ENCODE peak calls at places on chromosomes 7 and 10, in six cellular contexts. W is NCI-H1417, O is GF-D8, F is NCI-H1092, C is mesenteric fat pad, E is NCI-H2029 treated with DMSO at 0.1 percent for 48 hours. Z is an unnamed sample.

GRCh38 chr10:63140077-63140476 is 6.9 kb downstream of the NRBF2 start:
- DNase-seq in F (no peak), W (no peak), C (no peak), O (no peak), E (no peak), Z (no peak)

GRCh38 chr7:47953822-47954221 is 5.6 kb upstream of the PKD1L1 start:
- DNase-seq in F (no peak), C (no peak), O (no peak), W (no peak), E (no peak), Z (no peak)

GRCh38 chr7:43294080-43294630 is 181.7 kb downstream of the HECW1 start:
- DNase-seq in E (no peak), C (peak; percentile 53), F (no peak), O (no peak), W (no peak), Z (no peak)

GRCh38 chr7:81462672-81463071 is 307.2 kb downstream of the HGF start:
- DNase-seq in C (no peak), E (no peak), F (no peak), O (no peak), W (peak; percentile 30), Z (no peak)

GRCh38 chr10:110425684-110426293 is 71.9 kb upstream of the DUSP5 start:
- DNase-seq in E (no peak), O (no peak), W (no peak), F (no peak), C (no peak), Z (no peak)

GRCh38 chr10:117539271-117539876 is 3.2 kb upstream of the EMX2 start:
- DNase-seq in C (no peak), O (no peak), F (no peak), W (no peak), E (no peak), Z (peak; percentile 46)

GRCh38 chr10:35781643-35782035 is 139.5 kb upstream of the FZD8 start:
- DNase-seq in O (no peak), F (no peak), W (peak; percentile 18), E (no peak), C (no peak), Z (no peak)

GRCh38 chr10:132021046-132021445 is 39.3 kb upstream of the BNIP3 start:
- DNase-seq in F (no peak), E (no peak), W (no peak), C (no peak), O (no peak), Z (no peak)

GRCh38 chr7:36868727-36869411 is 144.6 kb upstream of the AOAH start:
- DNase-seq in F (no peak), W (no peak), O (no peak), C (no peak), E (no peak), Z (no peak)

GRCh38 chr10:124323145-124323725 is 95.5 kb downstream of the OAT start:
- DNase-seq in W (no peak), F (no peak), O (no peak), C (peak; percentile 49), E (no peak), Z (peak; percentile 38)

GRCh38 chr10:97827778-97828291 is 21.8 kb upstream of the GOLGA7B start:
- DNase-seq in O (no peak), W (no peak), C (no peak), E (no peak), F (no peak), Z (no peak)

GRCh38 chr10:131862548-131862947 is 38.3 kb upstream of the PPP2R2D start:
- DNase-seq in E (no peak), F (no peak), W (no peak), O (no peak), C (no peak), Z (no peak)

GRCh38 chr10:75962395-75963061 is 531.1 kb downstream of the LRMDA start:
- DNase-seq in C (no peak), O (no peak), W (no peak), F (no peak), E (no peak), Z (no peak)

GRCh38 chr7:110168010-110168409 is 922.9 kb upstream of the LRRN3 start:
- DNase-seq in F (no peak), E (no peak), O (no peak), W (no peak), C (no peak), Z (no peak)

GRCh38 chr7:129163875-129164544 is 19.5 kb downstream of the TSPAN33 start:
- DNase-seq in W (peak; percentile 69), O (no peak), E (peak; percentile 17), F (peak; percentile 35), C (no peak), Z (no peak)

GRCh38 chr10:132373241-132373955 is 23.6 kb upstream of the PWWP2B start:
- DNase-seq in O (no peak), C (no peak), W (no peak), F (no peak), E (no peak), Z (no peak)

GRCh38 chr10:74406006-74406405 is 255.0 kb downstream of the ADK start:
- DNase-seq in W (no peak), O (no peak), C (no peak), F (no peak), E (no peak), Z (no peak)

GRCh38 chr7:9890092-9890491 is 1083.6 kb upstream of the PHF14 start:
- DNase-seq in O (no peak), E (no peak), F (no peak), C (no peak), W (no peak), Z (no peak)

GRCh38 chr10:112953075-112953501 is 3.0 kb downstream of the TCF7L2 start:
- DNase-seq in O (no peak), E (no peak), F (no peak), C (no peak), W (no peak), Z (no peak)

GRCh38 chr7:30154111-30154587 is 19.4 kb downstream of the MTURN start:
- DNase-seq in O (peak; percentile 29), W (no peak), C (no peak), E (no peak), F (no peak), Z (no peak)

GRCh38 chr10:118504044-118504944 is 91.2 kb downstream of the PRLHR start:
- DNase-seq in C (no peak), E (no peak), O (no peak), W (peak; percentile 7), F (no peak), Z (no peak)

GRCh38 chr10:73892314-73893080 is 18.1 kb upstream of the CAMK2G start:
- DNase-seq in E (no peak), O (no peak), C (no peak), F (no peak), W (no peak), Z (no peak)

GRCh38 chr7:110983822-110984456 is 107.0 kb upstream of the LRRN3 start:
- DNase-seq in F (no peak), W (no peak), O (no peak), E (no peak), C (no peak), Z (no peak)

GRCh38 chr10:131424053-131424452 is 112.5 kb upstream of the TCERG1L start:
- DNase-seq in C (no peak), O (no peak), F (no peak), W (no peak), E (no peak), Z (no peak)

GRCh38 chr7:122532406-122533269 is 166.3 kb downstream of the RNF133 start:
- DNase-seq in W (peak; percentile 63), F (no peak), O (no peak), E (no peak), C (no peak), Z (no peak)

GRCh38 chr10:30491204-30491603 is 57.2 kb downstream of the MAP3K8 start:
- DNase-seq in C (no peak), O (peak; percentile 75), E (no peak), W (no peak), F (no peak), Z (no peak)

GRCh38 chr10:86366902-86367338 is 325 bp upstream of the GRID1 start:
- DNase-seq in F (no peak), C (peak; percentile 88), O (no peak), W (no peak), E (no peak), Z (no peak)

GRCh38 chr7:149868638-149869290 is 5.0 kb upstream of the ATP6V0E2 start:
- DNase-seq in O (no peak), E (no peak), C (peak; percentile 71), F (no peak), W (no peak), Z (peak; percentile 55)

GRCh38 chr7:29255199-29255838 is 60.7 kb downstream of the CHN2 start:
- DNase-seq in W (no peak), O (no peak), E (no peak), C (no peak), F (no peak), Z (no peak)

GRCh38 chr10:130458509-130458908 is 322.3 kb downstream of the GLRX3 start:
- DNase-seq in O (no peak), F (no peak), C (peak; percentile 64), W (no peak), E (no peak), Z (peak; percentile 33)

GRCh38 chr7:75980865-75981449 is 13.4 kb downstream of the TMEM120A start:
- DNase-seq in O (no peak), C (no peak), F (no peak), E (no peak), W (no peak), Z (no peak)

GRCh38 chr7:150668472-150668911 is 17.0 kb upstream of the GIMAP2 start:
- DNase-seq in O (no peak), W (no peak), F (no peak), E (no peak), C (no peak), Z (no peak)

GRCh38 chr7:64793106-64793755 is 997 bp upstream of the ZNF138 start:
- DNase-seq in E (no peak), C (no peak), F (no peak), O (no peak), W (no peak), Z (no peak)

GRCh38 chr7:132500727-132501410 is 75.4 kb downstream of the PLXNA4 start:
- DNase-seq in C (no peak), F (no peak), E (no peak), O (no peak), W (peak; percentile 15), Z (no peak)